ENCODE peak calls at places on chromosomes 11 and 22, in four cellular contexts. G is transverse colon, B is GM23338, I is stomach. K is an unnamed sample.

GRCh38 chr11:6568191-6568918 is 35.1 kb downstream of the RRP8 start:
- DNase-seq in G (no peak), B (peak; percentile 67), I (peak; percentile 66), K (peak; percentile 32)

GRCh38 chr11:69013009-69013951 is at the start of gene MRGPRF:
- DNase-seq in G (peak; percentile 87), B (peak; percentile 66), I (peak; percentile 67), K (no peak)

GRCh38 chr11:117052196-117053149 is 45.8 kb downstream of the SIK3 start:
- DNase-seq in G (no peak), B (no peak), I (no peak), K (no peak)

GRCh38 chr11:119368121-119369034 is 13.1 kb downstream of the USP2 start:
- DNase-seq in G (peak; percentile 89), B (no peak), I (peak; percentile 70), K (peak; percentile 73)

GRCh38 chr22:19376971-19377370 is 54.6 kb downstream of the HIRA start:
- DNase-seq in G (no peak), B (no peak), I (no peak), K (no peak)

GRCh38 chr11:22341582-22341919 is 3.4 kb downstream of the SLC17A6 start:
- DNase-seq in G (no peak), B (peak; percentile 63), I (no peak), K (no peak)

GRCh38 chr11:17722000-17722643 is 2.8 kb downstream of the MYOD1 start:
- DNase-seq in G (no peak), B (peak; percentile 82), I (no peak), K (peak; percentile 38)

GRCh38 chr11:27347949-27348879 is 14.8 kb downstream of the CCDC34 start:
- DNase-seq in G (no peak), B (peak; percentile 84), I (no peak), K (no peak)

GRCh38 chr22:43883012-43883661 is 8.7 kb downstream of the PNPLA5 start:
- DNase-seq in G (peak; percentile 36), B (peak; percentile 96), I (peak; percentile 37), K (peak; percentile 55)

GRCh38 chr11:111978028-111978771 is 41.1 kb downstream of the DIXDC1 start:
- DNase-seq in G (peak; percentile 37), B (peak; percentile 92), I (no peak), K (peak; percentile 68)

GRCh38 chr22:41976070-41976901 is 7.0 kb downstream of the SEPTIN3 start:
- DNase-seq in G (peak; percentile 47), B (peak; percentile 61), I (peak; percentile 61), K (peak; percentile 15)

GRCh38 chr11:19714387-19715363 is 2.0 kb downstream of the NAV2 start:
- DNase-seq in G (no peak), B (peak; percentile 65), I (no peak), K (no peak)

GRCh38 chr11:128963744-128964340 is 21.2 kb upstream of the TP53AIP1 start:
- DNase-seq in G (no peak), B (no peak), I (no peak), K (no peak)

GRCh38 chr22:23826510-23827350 is 12.1 kb downstream of the DERL3 start:
- DNase-seq in G (no peak), B (no peak), I (no peak), K (no peak)

GRCh38 chr22:41398921-41399320 is 17.2 kb downstream of the TEF start:
- DNase-seq in G (no peak), B (peak; percentile 45), I (no peak), K (no peak)

GRCh38 chr11:57668467-57668890 is 565 bp downstream of the ZDHHC5 start:
- DNase-seq in G (peak; percentile 40), B (peak; percentile 43), I (no peak), K (no peak)

GRCh38 chr22:40982482-40983385 is 31.6 kb downstream of the RBX1 start:
- DNase-seq in G (no peak), B (no peak), I (no peak), K (no peak)

GRCh38 chr22:37206118-37206840 is 6.0 kb downstream of the SSTR3 start:
- DNase-seq in G (no peak), B (no peak), I (no peak), K (no peak)

GRCh38 chr22:26302726-26303125 is 126.3 kb upstream of the ASPHD2 start:
- DNase-seq in G (no peak), B (no peak), I (no peak), K (no peak)

GRCh38 chr11:130212431-130212961 is 52.9 kb downstream of the ST14 start:
- DNase-seq in G (peak; percentile 9), B (no peak), I (peak; percentile 22), K (no peak)

GRCh38 chr11:69950120-69950519 is 128.0 kb upstream of the ANO1 start:
- DNase-seq in G (peak; percentile 18), B (peak; percentile 88), I (no peak), K (peak; percentile 42)

DNA sequence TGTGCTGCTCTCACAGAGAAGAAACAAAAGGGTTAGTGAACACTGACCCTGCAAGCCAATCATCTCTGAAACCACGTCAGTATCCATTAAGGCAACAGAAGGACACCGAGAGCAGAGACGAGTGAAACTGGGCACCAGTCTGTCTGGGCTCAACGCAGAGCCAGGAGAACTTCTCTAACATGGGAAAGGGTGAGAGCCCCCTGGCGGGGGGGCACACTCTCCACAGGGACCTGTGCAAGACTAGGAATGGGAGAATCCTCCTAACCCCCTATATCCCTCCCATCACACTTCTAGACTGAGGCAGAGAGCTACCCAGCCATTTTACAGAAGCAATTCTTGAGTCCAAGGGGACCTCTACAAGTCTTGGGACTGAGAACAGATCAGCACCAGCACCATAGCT is 285.8 kb downstream of the SOX6 start:
- DNase-seq in G (no peak), B (peak; percentile 25), I (no peak), K (no peak)
- TF ChIP-seq CTCF in G (no peak), B (peak; percentile 31), I (no peak), K (no peak)

GRCh38 chr11:65295001-65295400 is 19.7 kb upstream of the CDC42EP2 start:
- DNase-seq in G (no peak), B (no peak), I (no peak), K (no peak)
- H3K27ac ChIP-seq in G (peak overlapping the region; percentile 90), B (no peak overlapping the region), I (peak overlapping the region; percentile 90), K (peak overlapping the region; percentile 51)

GRCh38 chr11:107741044-107741823 is 29.4 kb upstream of the SLN start:
- DNase-seq in G (peak; percentile 13), B (peak; percentile 67), I (no peak), K (no peak)
- TF ChIP-seq CTCF in G (peak; percentile 71), B (peak; percentile 81), I (peak; percentile 34), K (peak; percentile 14)

GRCh38 chr11:67416416-67417335 is 1.2 kb downstream of the CARNS1 start:
- DNase-seq in G (no peak), B (peak; percentile 36), I (peak; percentile 79), K (no peak)
- H3K27ac ChIP-seq in G (no peak overlapping the region), B (no peak overlapping the region), I (peak overlapping the region; percentile 28), K (peak overlapping the region; percentile 83)

DNA sequence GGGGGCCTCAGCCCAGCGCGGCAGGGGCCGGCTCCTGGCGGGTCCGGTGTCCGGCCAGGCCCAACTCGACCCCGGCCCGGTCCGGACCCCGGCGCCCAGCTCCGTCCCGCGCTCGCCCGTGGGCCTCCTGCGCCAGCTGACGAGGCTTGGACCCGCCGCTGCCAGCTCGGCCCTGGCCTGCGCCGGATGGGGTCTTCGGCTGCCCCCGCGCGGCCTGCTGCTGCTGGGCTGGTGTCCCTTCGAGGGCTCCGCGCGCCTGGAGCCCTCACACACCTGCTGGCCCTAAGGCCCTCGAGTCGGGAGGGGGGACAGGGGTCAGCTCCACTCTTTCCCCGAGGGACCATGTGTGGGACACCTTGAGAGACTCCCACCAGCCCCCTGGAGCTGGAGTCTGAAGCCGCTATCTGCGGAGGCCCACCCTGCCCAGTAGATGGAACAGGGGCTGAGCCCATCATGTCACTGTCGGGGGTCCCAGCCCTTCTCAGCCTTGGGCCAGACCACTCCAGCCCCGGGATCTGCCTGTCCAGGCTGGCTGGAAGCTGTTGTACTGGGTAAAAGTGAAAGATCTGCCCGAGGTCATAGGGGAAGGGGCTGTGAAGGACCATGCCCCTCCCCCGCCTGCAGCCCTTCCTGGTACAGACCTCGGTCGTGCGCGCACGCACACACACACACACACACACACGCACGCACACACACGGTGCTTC is 768 bp upstream of the CDKN1C start:
- DNase-seq in G (no peak), B (peak; percentile 65), I (no peak), K (no peak)
- TF ChIP-seq CTCF in G (peak; percentile 12), B (peak; percentile 22), I (no peak), K (no peak)

GRCh38 chr22:17884951-17885350 is 110.7 kb upstream of the BID start:
- DNase-seq in G (no peak), B (no peak), I (no peak), K (no peak)
- H3K27ac ChIP-seq in G (no peak overlapping the region), B (no peak overlapping the region), I (no peak overlapping the region), K (peak overlapping the region; percentile 75)

GRCh38 chr22:32473388-32473952 is 1.1 kb upstream of the FBXO7 start:
- DNase-seq in G (peak; percentile 30), B (peak; percentile 83), I (no peak), K (peak; percentile 23)
- TF ChIP-seq CTCF in G (peak; percentile 34), B (peak; percentile 78), I (peak; percentile 36), K (peak; percentile 78)

DNA sequence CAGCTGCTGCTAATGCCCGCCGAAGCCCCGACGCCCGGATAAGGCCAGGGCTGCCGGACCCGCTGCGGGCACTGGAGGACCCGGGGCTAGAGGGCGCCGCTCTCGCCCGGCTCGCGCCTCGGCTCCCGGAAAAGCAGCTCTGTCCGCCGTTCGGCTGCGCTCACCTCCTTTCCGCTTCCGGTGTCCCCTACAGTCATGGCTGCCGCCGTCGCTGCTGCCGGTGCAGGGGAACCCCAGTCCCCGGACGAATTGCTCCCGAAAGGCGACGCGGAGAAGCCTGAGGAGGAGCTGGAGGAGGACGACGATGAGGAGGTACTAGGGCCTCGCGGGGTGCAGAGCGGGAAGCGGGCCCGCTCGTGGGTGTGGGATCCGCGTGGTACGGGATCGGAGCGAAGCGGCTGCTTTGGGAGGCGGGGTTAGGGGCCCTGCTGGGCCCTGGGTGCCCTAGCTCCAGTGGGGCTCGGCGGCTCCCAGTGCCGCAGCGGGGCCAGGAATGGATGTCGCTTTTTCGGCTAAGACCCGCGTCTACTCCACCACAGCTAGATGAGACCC is at the start of gene TOMM22:
- DNase-seq in G (peak; percentile 91), B (peak; percentile 95), I (peak; percentile 91), K (peak; percentile 83)
- H3K27ac ChIP-seq in G (peak within 1 kb of the TSS; percentile 85), B (no peak within 1 kb of the TSS), I (peak within 1 kb of the TSS; percentile 78), K (peak within 1 kb of the TSS; percentile 72)